ENCODE peak calls at places on chromosomes 5 and 9, in seven cellular contexts. S is Caki2, D is NCI-H1105, K is RPMI7951, E is GM23338, V is H54, O is mucosa of gallbladder. J is an unnamed sample.

GRCh38 chr9:133238851-133239532 is 29.9 kb upstream of the OBP2B start:
- DNase-seq in S (no peak), D (no peak), K (peak; percentile 43), E (peak; percentile 91), V (peak; percentile 95), O (peak; percentile 63), J (no peak)

GRCh38 chr5:37495668-37496067 is 116.5 kb downstream of the WDR70 start:
- DNase-seq in S (peak; percentile 6), D (no peak), K (peak; percentile 84), E (no peak), V (no peak), O (no peak), J (no peak)

GRCh38 chr9:132630811-132631210 is 39.0 kb downstream of the DDX31 start:
- DNase-seq in S (no peak), D (peak; percentile 8), K (no peak), E (no peak), V (no peak), O (no peak), J (no peak)

GRCh38 chr5:89417990-89418820 is 535.2 kb upstream of the MEF2C start:
- DNase-seq in S (peak; percentile 23), D (no peak), K (no peak), E (peak; percentile 29), V (no peak), O (no peak), J (no peak)

GRCh38 chr5:78367318-78367991 is 7.0 kb downstream of the SCAMP1 start:
- DNase-seq in S (no peak), D (peak; percentile 53), K (no peak), E (peak; percentile 33), V (no peak), O (no peak), J (no peak)

GRCh38 chr9:34256987-34257585 is 72.0 kb downstream of the KIF24 start:
- DNase-seq in S (no peak), D (no peak), K (no peak), E (no peak), V (no peak), O (no peak), J (no peak)

GRCh38 chr9:99896119-99896518 is 10.3 kb upstream of the STX17 start:
- DNase-seq in S (no peak), D (no peak), K (no peak), E (no peak), V (no peak), O (no peak), J (no peak)

GRCh38 chr5:134509308-134510040 is 16.0 kb upstream of the JADE2 start:
- DNase-seq in S (peak; percentile 81), D (no peak), K (peak; percentile 94), E (no peak), V (no peak), O (no peak), J (no peak)

GRCh38 chr5:148469446-148470062 is 85.8 kb downstream of the FBXO38 start:
- DNase-seq in S (no peak), D (no peak), K (peak; percentile 51), E (no peak), V (no peak), O (peak; percentile 48), J (no peak)

GRCh38 chr5:57989378-57989777 is 470.5 kb downstream of the PLK2 start:
- DNase-seq in S (no peak), D (no peak), K (peak; percentile 58), E (no peak), V (no peak), O (no peak), J (no peak)

GRCh38 chr5:62643556-62644451 is 65.2 kb downstream of the LRRC70 start:
- DNase-seq in S (no peak), D (peak; percentile 24), K (no peak), E (no peak), V (no peak), O (no peak), J (no peak)

GRCh38 chr5:74422030-74422429 is 218.5 kb downstream of the ENC1 start:
- DNase-seq in S (no peak), D (no peak), K (no peak), E (no peak), V (no peak), O (no peak), J (no peak)

GRCh38 chr5:10724799-10725507 is 36.1 kb downstream of the DAP start:
- DNase-seq in S (peak; percentile 69), D (no peak), K (peak; percentile 89), E (peak; percentile 54), V (peak; percentile 69), O (peak; percentile 26), J (no peak)

GRCh38 chr9:6096821-6097220 is 81.4 kb upstream of the RANBP6 start:
- DNase-seq in S (peak; percentile 88), D (no peak), K (peak; percentile 74), E (no peak), V (no peak), O (no peak), J (no peak)

GRCh38 chr5:171724771-171725609 is 60.6 kb upstream of the SMIM23 start:
- DNase-seq in S (no peak), D (no peak), K (no peak), E (peak; percentile 8), V (no peak), O (no peak), J (no peak)

GRCh38 chr5:111301264-111301663 is 77.1 kb downstream of the CAMK4 start:
- DNase-seq in S (no peak), D (no peak), K (no peak), E (no peak), V (no peak), O (no peak), J (no peak)

GRCh38 chr5:34699155-34700077 is 43.3 kb downstream of the RAI14 start:
- DNase-seq in S (no peak), D (no peak), K (no peak), E (peak; percentile 84), V (no peak), O (peak; percentile 64), J (no peak)

GRCh38 chr5:78968781-78969180 is 16.3 kb downstream of the ARSB start:
- DNase-seq in S (no peak), D (no peak), K (no peak), E (no peak), V (no peak), O (no peak), J (no peak)

GRCh38 chr9:130128782-130129424 is 43.3 kb upstream of the NCS1 start:
- DNase-seq in S (peak; percentile 95), D (no peak), K (peak; percentile 95), E (no peak), V (no peak), O (peak; percentile 59), J (peak; percentile 29)

GRCh38 chr5:172548311-172548731 is 92.7 kb upstream of the NEURL1B start:
- DNase-seq in S (no peak), D (no peak), K (no peak), E (no peak), V (no peak), O (no peak), J (no peak)

GRCh38 chr9:91515074-91515687 is 91.5 kb upstream of the NFIL3 start:
- DNase-seq in S (peak; percentile 61), D (no peak), K (peak; percentile 80), E (peak; percentile 13), V (peak; percentile 49), O (no peak), J (no peak)

J was measured in SIG-M5.